ENCODE peak calls at places on chromosomes 16 and 17, in eight cellular contexts. G is CD4-positive, CD25-positive, alpha-beta regulatory T cell; O is CD4-positive, alpha-beta memory T cell; C is T-helper 1 cell; A is fibroblast of lung; W is activated CD4-positive, alpha-beta T cell treated with anti-CD3 and anti-CD28 coated beads, Interleukin-2, amount 50 U/mL, for 48 hours; B is RCC 7860; S is GM03348. U is an unnamed sample.

GRCh38 chr17:44444735-44445105 is 55.3 kb upstream of the ITGA2B start:
- DNase-seq in W (no peak), G (no peak), A (peak; percentile 80), S (no peak), C (no peak), B (peak; percentile 52), O (no peak), U (peak; percentile 3)

GRCh38 chr16:57748596-57748995 is 13.0 kb downstream of the KATNB1 start:
- DNase-seq in O (no peak), A (no peak), B (no peak), C (no peak), G (no peak), W (no peak), S (no peak), U (no peak)

GRCh38 chr16:81551141-81551808 is 106.7 kb downstream of the CMIP start:
- DNase-seq in W (peak; percentile 35), A (no peak), C (no peak), B (peak; percentile 91), O (no peak), S (peak; percentile 74), G (no peak), U (peak; percentile 30)

GRCh38 chr16:56470666-56471065 is 19.3 kb downstream of the OGFOD1 start:
- DNase-seq in C (no peak), G (no peak), S (no peak), O (no peak), B (no peak), W (no peak), A (no peak), U (no peak)

GRCh38 chr17:40399185-40399584 is 18.5 kb downstream of the TOP2A start:
- DNase-seq in O (peak; percentile 66), A (peak; percentile 84), W (no peak), G (no peak), C (no peak), B (peak; percentile 22), S (peak; percentile 60), U (no peak)

GRCh38 chr17:8125947-8126305 is 2.0 kb upstream of the HES7 start:
- DNase-seq in O (peak; percentile 20), S (peak; percentile 20), C (no peak), A (peak; percentile 34), B (peak; percentile 15), G (no peak), W (no peak), U (peak; percentile 32)

GRCh38 chr16:752008-752315 is 8.6 kb upstream of the MSLN start:
- DNase-seq in S (no peak), C (no peak), G (no peak), A (no peak), B (no peak), O (no peak), W (no peak), U (no peak)

GRCh38 chr16:11202260-11203091 is 53.5 kb downstream of the SOCS1 start:
- DNase-seq in A (peak; percentile 57), W (no peak), C (no peak), G (no peak), S (peak; percentile 52), B (no peak), O (no peak), U (peak; percentile 28)

GRCh38 chr17:4735825-4736651 is 3.6 kb upstream of the ZMYND15 start:
- DNase-seq in B (no peak), S (no peak), G (no peak), W (no peak), C (no peak), A (no peak), O (no peak), U (peak; percentile 11)

GRCh38 chr16:86664518-86665318 is 86.4 kb downstream of the FOXL1 start:
- DNase-seq in G (no peak), W (peak; percentile 77), C (no peak), O (no peak), S (peak; percentile 84), A (peak; percentile 96), B (peak; percentile 99), U (peak; percentile 84)

GRCh38 chr16:75519175-75519574 is 16.7 kb downstream of the CHST5 start:
- DNase-seq in O (no peak), W (no peak), A (no peak), G (no peak), S (no peak), B (no peak), C (no peak), U (no peak)

GRCh38 chr17:19502517-19502916 is 31.1 kb upstream of the SLC47A1 start:
- DNase-seq in G (no peak), S (no peak), B (no peak), W (peak; percentile 47), A (no peak), O (peak; percentile 41), C (no peak), U (no peak)

U was measured in NCI-H226.